ENCODE peak calls at places on chromosomes 1 and 21, in eight cellular contexts. H, Z, R, A, T, L, F and Q are unnamed samples.
A peak's percentile ranks its signal among the peaks of the same experiment; 100 is the strongest.

GRCh38 chr1:20732071-20732587 is 374 bp downstream of the SH2D5 start:
- DNase-seq in Z (peak; percentile 89), R (peak; percentile 90), A (no peak), F (peak; percentile 48), T (peak; percentile 66), H (peak; percentile 81), L (peak; percentile 65), Q (no peak)

GRCh38 chr1:101738475-101738874 is 258.3 kb downstream of the OLFM3 start:
- DNase-seq in F (no peak), A (no peak), Z (peak; percentile 2), R (no peak), L (no peak), T (no peak), H (no peak), Q (no peak)

GRCh38 chr21:24023402-24023801 is 1583.9 kb downstream of the MRPL39 start:
- DNase-seq in R (no peak), T (no peak), Z (no peak), L (no peak), A (no peak), H (peak; percentile 50), F (no peak), Q (no peak)

GRCh38 chr21:46116846-46117585 is 19.1 kb downstream of the COL6A2 start:
- DNase-seq in H (no peak), A (peak; percentile 20), F (no peak), Z (peak; percentile 48), T (no peak), R (no peak), L (peak; percentile 86), Q (no peak)

GRCh38 chr1:227944066-227944930 is 3.4 kb downstream of the WNT9A start:
- DNase-seq in L (no peak), H (no peak), A (no peak), T (no peak), R (no peak), F (peak; percentile 80), Z (no peak), Q (no peak)

GRCh38 chr1:198681247-198681646 is 42.4 kb downstream of the PTPRC start:
- DNase-seq in F (no peak), L (no peak), A (no peak), H (no peak), T (no peak), R (no peak), Z (no peak), Q (no peak)

GRCh38 chr1:94924967-94925366 is 1.9 kb downstream of the CNN3 start:
- DNase-seq in T (no peak), F (no peak), A (no peak), L (no peak), Z (no peak), R (peak; percentile 17), H (no peak), Q (no peak)

GRCh38 chr1:11062965-11063401 is 3.2 kb upstream of the SRM start:
- DNase-seq in L (peak; percentile 47), T (no peak), F (no peak), A (no peak), H (no peak), R (no peak), Z (peak; percentile 87), Q (no peak)

GRCh38 chr1:47529520-47530098 is 91.8 kb downstream of the FOXD2 start:
- DNase-seq in F (no peak), T (no peak), L (no peak), Z (no peak), R (peak; percentile 9), A (no peak), H (no peak), Q (peak; percentile 36)